ENCODE peak calls at places on chromosomes 16 and 17, in four cellular contexts. W is pancreas, V is stomach, X is AG10803. I is an unnamed sample.

GRCh38 chr17:21462259-21462658 is 86.1 kb downstream of the KCNJ12 start:
- DNase-seq in W (no peak), V (no peak), X (no peak), I (no peak)

GRCh38 chr16:67594956-67595355 is 32.6 kb downstream of the CTCF start:
- DNase-seq in W (no peak), V (no peak), X (peak; percentile 38), I (peak; percentile 77)

GRCh38 chr16:13005836-13006235 is 104.4 kb downstream of the SHISA9 start:
- DNase-seq in W (no peak), V (no peak), X (no peak), I (no peak)

GRCh38 chr17:57924677-57925076 is 30.5 kb downstream of the CUEDC1 start:
- DNase-seq in W (no peak), V (no peak), X (no peak), I (no peak)

GRCh38 chr17:80195671-80196529 is 24.2 kb downstream of the SGSH start:
- DNase-seq in W (no peak), V (no peak), X (no peak), I (no peak)

GRCh38 chr16:3776316-3776715 is 59.0 kb upstream of the TRAP1 start:
- DNase-seq in W (peak; percentile 62), V (peak; percentile 81), X (no peak), I (no peak)

GRCh38 chr17:42028791-42029127 is 8.9 kb downstream of the NKIRAS2 start:
- DNase-seq in W (no peak), V (no peak), X (no peak), I (no peak)

GRCh38 chr16:77469639-77470038 is 34.8 kb upstream of the ADAMTS18 start:
- DNase-seq in W (no peak), V (no peak), X (no peak), I (no peak)

GRCh38 chr17:61139219-61139618 is 260.4 kb upstream of the TBX2 start:
- DNase-seq in W (no peak), V (peak; percentile 43), X (peak; percentile 86), I (peak; percentile 24)

GRCh38 chr16:66427871-66428681 is 981 bp downstream of the BEAN1 start:
- DNase-seq in W (no peak), V (no peak), X (no peak), I (no peak)
- H3K4me3 ChIP-seq in W (no peak overlapping the region), V (peak overlapping the region; percentile 45), X (peak overlapping the region; percentile 24), I (peak overlapping the region; percentile 19)

GRCh38 chr17:32593003-32593402 is 106.2 kb downstream of the CDK5R1 start:
- DNase-seq in W (no peak), V (no peak), X (no peak), I (no peak)
- TF ChIP-seq CTCF in W (no peak), V (no peak), X (no peak), I (no peak)

DNA sequence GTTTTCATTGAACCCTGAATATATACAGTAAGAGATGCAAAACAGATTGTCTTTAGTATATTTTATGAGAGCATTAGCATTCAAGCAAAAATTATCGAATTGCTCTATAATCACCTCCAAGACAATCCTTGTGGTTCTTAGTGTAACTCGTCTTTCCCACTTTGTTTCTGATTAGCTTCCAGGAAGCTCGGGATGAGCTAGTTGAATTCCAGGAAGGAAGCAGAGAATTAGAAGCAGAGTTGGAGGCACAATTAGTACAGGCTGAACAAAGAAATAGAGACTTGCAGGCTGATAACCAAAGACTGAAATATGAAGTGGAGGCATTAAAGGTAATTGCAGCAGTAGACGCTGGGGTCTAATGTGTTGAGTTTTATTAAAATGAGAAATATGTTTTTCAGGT is 9.9 kb downstream of the NDEL1 start:
- DNase-seq in W (no peak), V (no peak), X (no peak), I (no peak)
- H3K4me3 ChIP-seq in W (no peak overlapping the region), V (no peak overlapping the region), X (no peak overlapping the region), I (no peak overlapping the region)

DNA sequence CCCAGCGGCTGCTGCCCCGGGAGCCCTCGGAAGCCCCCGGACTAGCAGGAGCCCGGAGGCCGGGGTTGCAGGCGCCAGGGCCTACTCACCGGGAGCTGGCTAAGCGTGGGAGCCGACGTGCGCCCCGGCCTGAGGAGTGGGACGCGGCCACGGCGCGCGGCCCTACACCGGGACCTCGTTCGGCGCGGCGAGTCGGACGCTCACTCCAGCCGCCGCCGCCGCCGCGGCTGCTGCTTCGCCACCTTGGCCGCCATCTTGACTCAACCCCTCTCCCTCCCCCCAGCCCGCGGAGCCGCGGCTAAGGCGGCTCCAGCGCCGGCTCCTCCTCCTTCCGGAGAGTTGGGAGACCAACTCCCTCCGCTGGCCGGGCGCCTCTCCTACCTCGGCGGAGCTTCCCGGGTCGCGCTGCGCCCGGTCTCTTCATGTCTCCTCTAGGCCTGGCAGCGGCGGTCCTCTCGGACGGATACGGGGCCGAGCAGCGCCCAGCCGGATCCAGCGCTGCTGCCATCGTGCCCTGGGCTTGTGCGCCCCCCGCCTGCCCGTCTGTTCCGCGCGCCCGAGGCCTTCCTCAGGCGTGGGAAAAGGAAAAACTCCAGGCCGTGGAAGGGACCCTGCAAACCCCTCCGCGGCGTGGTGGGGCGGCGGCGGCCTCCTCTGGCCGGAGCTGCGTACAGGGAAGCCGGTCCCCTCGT is at the start of gene NCOR1:
- DNase-seq in W (peak; percentile 94), V (peak; percentile 94), X (peak; percentile 93), I (peak; percentile 96)
- TF ChIP-seq CTCF in W (peak; percentile 18), V (peak; percentile 20), X (peak; percentile 29), I (peak; percentile 37)

GRCh38 chr17:9148908-9149536 is 127.7 kb downstream of the NTN1 start:
- DNase-seq in W (no peak), V (no peak), X (no peak), I (no peak)
- H3K4me3 ChIP-seq in W (no peak overlapping the region), V (no peak overlapping the region), X (no peak overlapping the region), I (no peak overlapping the region)

GRCh38 chr17:28357061-28357900 is at the start of gene POLDIP2:
- DNase-seq in W (peak; percentile 94), V (peak; percentile 97), X (peak; percentile 95), I (peak; percentile 97)
- TF ChIP-seq CTCF in W (no peak), V (no peak), X (no peak), I (no peak)

I was measured in epithelial cell of esophagus.